ENCODE peak calls at places on chromosomes 4 and X, in seven cellular contexts. E is brain microvascular endothelial cell; W is CD4-positive, alpha-beta T cell; C is Calu3; M is fibroblast of mammary gland; S is fibroblast of pulmonary artery; G is neural progenitor cell. J is an unnamed sample.

GRCh38 chrX:17475820-17476219 is 100.8 kb downstream of the NHS start:
- DNase-seq in W (no peak), G (no peak), M (peak; percentile 21), E (no peak), C (no peak), S (peak; percentile 24), J (no peak)

GRCh38 chr4:15995826-15996225 is 32.9 kb upstream of the FGFBP2 start:
- DNase-seq in W (no peak), S (no peak), G (no peak), C (no peak), M (no peak), E (no peak), J (no peak)

GRCh38 chr4:185713731-185714130 is 98.3 kb downstream of the SORBS2 start:
- DNase-seq in W (no peak), M (no peak), S (no peak), G (no peak), E (no peak), C (no peak), J (no peak)

GRCh38 chr4:125666635-125667034 is 351.9 kb downstream of the FAT4 start:
- DNase-seq in E (no peak), C (no peak), S (no peak), G (no peak), W (no peak), M (no peak), J (no peak)

GRCh38 chr4:88335092-88335665 is 43.5 kb upstream of the HERC6 start:
- DNase-seq in M (peak; percentile 91), W (no peak), G (peak; percentile 8), S (no peak), E (peak; percentile 4), C (no peak), J (peak; percentile 4)

GRCh38 chr4:90852232-90852631 is 725.0 kb downstream of the CCSER1 start:
- DNase-seq in E (no peak), G (peak; percentile 48), S (no peak), C (no peak), M (no peak), W (no peak), J (no peak)

GRCh38 chr4:108683479-108683878 is 33.1 kb downstream of the OSTC start:
- DNase-seq in E (peak; percentile 43), W (no peak), C (no peak), M (peak; percentile 56), S (peak; percentile 44), G (peak; percentile 40), J (peak; percentile 31)

GRCh38 chr4:110878992-110879391 is 256.1 kb upstream of the PITX2 start:
- DNase-seq in M (no peak), W (no peak), S (no peak), G (no peak), C (no peak), E (no peak), J (no peak)

GRCh38 chrX:101550825-101551767 is 749 bp downstream of the ARMCX1 start:
- DNase-seq in C (no peak), E (peak; percentile 15), W (no peak), S (peak; percentile 42), M (peak; percentile 31), G (peak; percentile 72), J (peak; percentile 23)

GRCh38 chr4:81337211-81337610 is 122.2 kb upstream of the PRKG2 start:
- DNase-seq in G (no peak), W (no peak), S (no peak), M (no peak), E (no peak), C (no peak), J (no peak)

GRCh38 chr4:183430317-183430986 is 14.0 kb upstream of the CDKN2AIP start:
- DNase-seq in W (no peak), S (peak; percentile 3), G (peak; percentile 77), E (no peak), M (no peak), C (no peak), J (no peak)
- TF ChIP-seq CTCF in W (no peak), S (no peak), G (peak; percentile 22), E (peak; percentile 15), M (no peak), C (no peak), J (peak; percentile 41)

DNA sequence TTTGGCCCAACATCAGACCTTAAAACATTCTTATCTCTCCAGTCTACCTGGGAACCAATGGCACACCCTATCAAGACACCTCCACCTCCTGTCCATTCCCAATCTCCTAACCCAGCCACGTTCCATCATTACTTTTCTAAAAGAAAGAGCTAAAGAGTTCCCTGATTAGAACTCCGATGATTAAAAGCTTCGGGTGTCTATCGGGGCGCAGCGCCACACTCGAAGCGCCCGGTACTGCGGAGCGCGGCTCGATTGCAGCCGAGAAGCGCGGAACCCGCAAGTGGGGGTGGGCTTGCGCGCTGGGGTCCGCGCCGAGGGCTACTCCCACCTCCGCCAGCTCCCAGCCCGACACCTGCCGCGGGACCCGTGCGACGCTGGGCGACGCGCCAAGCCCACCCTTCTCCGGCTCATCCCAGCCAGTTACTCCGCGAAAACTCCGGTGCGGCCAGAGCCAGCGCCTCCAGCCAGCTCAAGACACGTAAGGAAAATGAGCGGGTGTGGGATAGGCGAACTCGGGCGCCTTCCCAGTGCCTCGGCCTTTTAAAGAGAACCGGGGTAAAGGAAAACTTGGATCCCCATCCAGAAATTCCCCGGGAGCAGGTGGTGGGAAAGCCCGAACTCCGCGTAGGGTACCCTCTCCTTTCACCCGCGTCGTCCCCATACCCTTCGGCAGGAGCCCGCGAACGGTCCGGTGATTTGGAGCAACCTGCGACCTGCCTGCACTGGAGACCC is 601 bp downstream of the NPY1R start:
- DNase-seq in W (no peak), M (peak; percentile 5), E (no peak), C (peak; percentile 19), S (peak; percentile 28), G (peak; percentile 67), J (no peak)
- TF ChIP-seq CTCF in W (no peak), M (no peak), E (no peak), C (no peak), S (peak; percentile 1), G (peak; percentile 42), J (no peak)

GRCh38 chr4:143085224-143085623 is 99.5 kb upstream of the USP38 start:
- DNase-seq in C (no peak), G (no peak), S (peak; percentile 15), E (no peak), W (no peak), M (no peak), J (no peak)
- TF ChIP-seq CTCF in C (no peak), G (no peak), S (peak; percentile 14), E (no peak), W (no peak), M (peak; percentile 17), J (peak; percentile 67)

GRCh38 chr4:42293967-42294822 is 103.1 kb upstream of the SHISA3 start:
- DNase-seq in W (no peak), S (no peak), E (no peak), G (no peak), M (no peak), C (no peak), J (no peak)
- TF ChIP-seq CTCF in W (no peak), S (no peak), E (no peak), G (no peak), M (no peak), C (no peak), J (no peak)

GRCh38 chr4:122899682-122900081 is 22.7 kb downstream of the NUDT6 start:
- DNase-seq in M (no peak), C (no peak), E (no peak), G (no peak), W (no peak), S (no peak), J (no peak)
- TF ChIP-seq CTCF in M (no peak), C (no peak), E (no peak), G (no peak), W (no peak), S (no peak), J (no peak)

DNA sequence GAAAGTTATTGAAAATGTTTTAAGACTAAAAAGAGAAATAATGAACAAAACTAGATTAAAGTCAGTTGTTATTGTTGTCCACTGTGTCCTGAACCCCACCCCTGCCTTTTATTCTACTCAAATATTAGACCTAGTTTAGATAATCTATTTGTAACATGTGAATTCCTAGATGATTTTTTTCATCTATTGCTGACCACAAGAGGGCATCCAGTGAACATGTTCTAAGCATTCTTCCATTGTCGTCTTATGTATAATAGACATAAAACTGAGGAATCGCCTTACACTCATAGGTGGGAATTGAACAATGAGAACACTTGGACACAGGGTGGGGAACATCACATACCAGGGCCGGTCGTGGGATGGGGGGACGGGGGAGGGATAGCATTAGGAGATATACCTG is 36.4 kb upstream of the HPRT1 start:
- DNase-seq in S (peak; percentile 49), G (no peak), M (peak; percentile 50), W (no peak), C (no peak), E (no peak), J (peak; percentile 20)
- TF ChIP-seq CTCF in S (peak; percentile 37), G (peak; percentile 26), M (peak; percentile 49), W (no peak), C (no peak), E (peak; percentile 36), J (peak; percentile 67)

DNA sequence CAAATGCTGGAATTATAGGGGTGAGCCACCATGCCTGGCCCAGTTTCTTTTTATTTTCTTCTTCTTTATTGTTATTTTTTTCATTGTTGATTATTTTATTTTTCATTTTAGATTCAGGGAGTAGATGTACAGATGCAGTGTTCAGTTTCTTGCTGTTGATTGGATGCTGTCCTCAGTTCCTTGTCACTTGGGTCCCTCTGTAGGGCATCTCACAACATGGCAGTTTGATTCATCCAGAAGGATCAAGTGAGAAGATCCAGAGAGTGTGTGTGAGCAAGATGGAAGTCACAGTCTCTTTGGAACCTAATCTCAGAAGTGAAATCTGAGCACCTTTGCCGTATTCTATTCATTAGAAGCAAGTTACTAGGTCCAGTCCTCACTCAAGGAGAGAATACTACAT is 20.9 kb downstream of the HMGB3 start:
- DNase-seq in E (no peak), M (peak; percentile 10), W (no peak), C (no peak), S (peak; percentile 7), G (peak; percentile 21), J (peak; percentile 25)
- TF ChIP-seq CTCF in E (peak; percentile 19), M (no peak), W (no peak), C (no peak), S (no peak), G (peak; percentile 36), J (peak; percentile 37)

GRCh38 chr4:2291705-2292651 is 30.1 kb upstream of the MXD4 start:
- DNase-seq in S (no peak), M (no peak), C (no peak), E (no peak), G (no peak), W (no peak), J (no peak)
- TF ChIP-seq CTCF in S (no peak), M (no peak), C (no peak), E (no peak), G (no peak), W (no peak), J (no peak)

J was measured in HFFc6.